ENCODE peak calls at places on chromosomes 11 and 22, in five cellular contexts. A, D, K, S and W are unnamed samples.

GRCh38 chr22:36136475-36136874 is 24.1 kb downstream of the APOL3 start:
- DNase-seq in D (no peak), K (peak; percentile 43), A (peak; percentile 80), S (no peak), W (no peak)

GRCh38 chr22:25090225-25090651 is 109.4 kb upstream of the CRYBB3 start:
- DNase-seq in A (no peak), D (no peak), K (no peak), S (no peak), W (no peak)

GRCh38 chr11:64121637-64122410 is 44.1 kb downstream of the MACROD1 start:
- DNase-seq in A (peak; percentile 95), S (peak; percentile 64), D (no peak), K (peak; percentile 45), W (no peak)

GRCh38 chr22:47069270-47069669 is 306.8 kb downstream of the TBC1D22A start:
- DNase-seq in K (no peak), S (no peak), D (no peak), A (no peak), W (no peak)

GRCh38 chr11:128727320-128727719 is 33.4 kb downstream of the FLI1 start:
- DNase-seq in D (no peak), K (no peak), A (no peak), S (no peak), W (no peak)

GRCh38 chr11:86230196-86230813 is 14.2 kb upstream of the EED start:
- DNase-seq in S (no peak), K (no peak), A (no peak), D (no peak), W (no peak)

GRCh38 chr11:11849127-11849746 is 7.5 kb downstream of the USP47 start:
- DNase-seq in D (peak; percentile 34), S (no peak), K (peak; percentile 56), A (peak; percentile 62), W (peak; percentile 40)

GRCh38 chr11:1149545-1149944 is 8.2 kb upstream of the MUC5AC start:
- DNase-seq in K (no peak), D (no peak), A (no peak), S (no peak), W (no peak)

GRCh38 chr11:11973866-11974265 is 34.6 kb downstream of the DKK3 start:
- DNase-seq in S (no peak), A (peak; percentile 16), K (no peak), D (no peak), W (no peak)

GRCh38 chr11:128492903-128493569 is 94.3 kb downstream of the ETS1 start:
- DNase-seq in A (no peak), K (no peak), S (no peak), D (no peak), W (no peak)

GRCh38 chr11:78420796-78421209 is 3.2 kb upstream of the GAB2 start:
- DNase-seq in A (peak; percentile 85), D (peak; percentile 52), S (no peak), K (peak; percentile 59), W (peak; percentile 20)

GRCh38 chr11:61609000-61609969 is 28.4 kb upstream of the SYT7 start:
- DNase-seq in D (no peak), S (no peak), K (no peak), A (no peak), W (no peak)

GRCh38 chr11:34345991-34346480 is 11.8 kb downstream of the ABTB2 start:
- DNase-seq in A (peak; percentile 24), K (no peak), D (peak; percentile 71), S (no peak), W (no peak)

GRCh38 chr11:66181632-66182345 is 86.7 kb upstream of the RAB1B start:
- DNase-seq in A (no peak), K (no peak), S (no peak), D (no peak), W (no peak)

GRCh38 chr11:9310485-9310884 is 3.9 kb downstream of the TMEM41B start:
- DNase-seq in K (no peak), D (no peak), A (no peak), S (no peak), W (no peak)

GRCh38 chr11:90747057-90747456 is 524.2 kb upstream of the CHORDC1 start:
- DNase-seq in S (no peak), D (no peak), A (no peak), K (no peak), W (no peak)

GRCh38 chr11:2534131-2534956 is 89.5 kb downstream of the KCNQ1 start:
- DNase-seq in S (no peak), A (no peak), K (no peak), D (peak; percentile 9), W (no peak)

GRCh38 chr11:116736763-116737162 is 36.0 kb downstream of the BUD13 start:
- DNase-seq in A (no peak), S (no peak), D (no peak), K (no peak), W (no peak)

GRCh38 chr11:6012055-6012668 is 5.4 kb upstream of the OR56A4 start:
- DNase-seq in S (no peak), K (no peak), D (no peak), A (no peak), W (no peak)

GRCh38 chr11:124987096-124987495 is 33.1 kb downstream of the CCDC15 start:
- DNase-seq in K (no peak), S (no peak), D (no peak), A (no peak), W (no peak)

GRCh38 chr11:117795726-117796455 is 1.1 kb downstream of the DSCAML1 start:
- DNase-seq in A (no peak), K (no peak), D (no peak), S (no peak), W (no peak)

GRCh38 chr22:34324763-34325162 is 404.5 kb upstream of the LARGE1 start:
- DNase-seq in A (no peak), S (no peak), D (peak; percentile 35), K (no peak), W (no peak)

GRCh38 chr22:48580481-48580970 is 1247.1 kb downstream of the BRD1 start:
- DNase-seq in S (no peak), K (no peak), D (no peak), A (no peak), W (no peak)

GRCh38 chr22:28222976-28223375 is 303.9 kb upstream of the PITPNB start:
- DNase-seq in A (peak; percentile 64), D (no peak), K (peak; percentile 41), S (no peak), W (no peak)

GRCh38 chr11:76047231-76047630 is 159.1 kb downstream of the WNT11 start:
- DNase-seq in D (no peak), A (no peak), S (no peak), K (no peak), W (no peak)

GRCh38 chr22:16838073-16838472 is 12.9 kb upstream of the XKR3 start:
- DNase-seq in A (no peak), S (no peak), D (no peak), K (no peak), W (no peak)

DNA sequence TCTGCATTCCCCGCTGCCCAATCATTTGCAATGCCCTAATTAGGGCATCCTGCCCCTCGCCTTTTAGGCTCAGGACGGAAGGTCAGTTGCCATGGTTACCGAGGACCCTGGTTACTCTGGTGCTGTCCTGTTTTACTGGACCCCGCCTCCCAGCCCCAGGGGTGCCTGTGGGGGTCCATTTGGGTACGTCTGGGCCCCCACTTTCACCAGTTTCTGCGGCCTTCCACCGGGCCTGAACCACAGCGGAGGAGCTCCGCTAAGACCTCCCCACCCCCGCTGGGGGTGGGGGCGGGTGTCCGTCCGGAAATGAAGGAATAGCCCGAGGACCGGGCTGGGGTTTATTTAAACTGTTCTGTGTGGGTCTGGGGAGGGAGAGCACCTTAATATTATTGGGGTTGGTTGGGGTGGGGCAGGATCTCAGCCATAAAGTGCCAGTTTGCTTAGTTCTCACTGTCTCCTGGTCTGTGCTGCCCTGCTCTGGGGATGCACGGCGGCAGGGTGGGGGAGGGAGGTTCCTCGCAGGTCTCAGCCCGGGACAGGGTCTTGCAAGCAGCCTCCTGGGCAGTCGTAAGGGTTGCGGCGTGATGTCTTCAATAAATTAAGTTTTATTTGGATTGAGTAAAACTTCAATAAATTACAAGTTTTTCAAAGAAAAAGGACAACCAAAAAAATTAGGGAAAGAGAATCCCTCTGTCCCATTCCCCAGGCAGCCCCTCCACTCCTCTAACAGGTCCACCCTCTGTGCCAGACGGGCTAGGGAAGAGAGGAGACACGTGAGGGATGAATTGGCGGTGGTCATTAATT is 5.3 kb downstream of the PHOX2A start:
- DNase-seq in S (no peak), D (no peak), K (no peak), A (no peak), W (no peak)
- TF ChIP-seq CTCF in S (no peak), D (no peak), K (no peak), A (no peak), W (peak; percentile 5)

GRCh38 chr11:31160504-31161422 is 208.8 kb downstream of the DCDC1 start:
- DNase-seq in K (no peak), S (no peak), D (no peak), A (no peak), W (no peak)
- TF ChIP-seq CTCF in K (peak; percentile 13), S (no peak), D (peak; percentile 39), A (no peak), W (no peak)

GRCh38 chr22:30804626-30805025 is 110.0 kb downstream of the OSBP2 start:
- DNase-seq in D (no peak), K (no peak), A (no peak), S (no peak), W (no peak)

GRCh38 chr22:30806391-30806861 is 111.8 kb downstream of the OSBP2 start:
- DNase-seq in D (no peak), S (no peak), A (peak; percentile 67), K (peak; percentile 48), W (no peak)

GRCh38 chr22:30803679-30804078 is 109.0 kb downstream of the OSBP2 start:
- DNase-seq in A (no peak), K (no peak), S (no peak), D (no peak), W (no peak)

GRCh38 chr22:30801695-30802094 is 107.0 kb downstream of the OSBP2 start:
- DNase-seq in D (no peak), S (no peak), K (no peak), A (no peak), W (no peak)

GRCh38 chr22:30802202-30803166 is 107.8 kb downstream of the OSBP2 start:
- DNase-seq in S (peak; percentile 56), A (peak; percentile 90), D (peak; percentile 85), K (peak; percentile 93), W (peak; percentile 43)
- TF ChIP-seq CTCF in S (no peak), A (peak; percentile 35), D (peak; percentile 70), K (peak; percentile 4), W (no peak)

DNA sequence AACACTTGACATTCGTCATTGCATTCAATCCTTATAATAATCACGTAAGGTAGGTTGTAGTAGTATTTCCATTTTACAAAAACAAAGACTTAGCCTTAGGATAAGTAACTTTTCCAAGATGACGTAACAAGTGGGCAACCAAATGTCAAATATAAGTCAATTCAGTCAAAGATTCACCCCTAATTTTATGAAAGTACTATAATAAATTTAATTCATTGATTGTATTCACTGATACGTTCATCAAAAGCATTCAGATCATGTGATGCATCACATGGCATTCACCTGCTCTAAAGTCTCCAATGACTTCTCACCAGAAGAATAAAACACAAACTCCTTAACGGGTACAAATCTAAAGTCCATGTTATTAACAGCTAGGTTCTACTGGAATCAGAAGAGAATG is 2.1 kb downstream of the KIF18A start:
- DNase-seq in S (no peak), D (no peak), K (no peak), A (no peak), W (no peak)
- TF ChIP-seq CTCF in S (no peak), D (no peak), K (no peak), A (no peak), W (no peak)